ENCODE peak calls at places on chromosomes 13 and 19, in four cellular contexts. One of them, this sample, is unnamed. For H3K4me1 and H3K9me3, the result is how much of the 10 kb centered on the place peaks cover.

GRCh38 chr13:102905905-102906304 is 60.1 kb downstream of the ERCC5 start:
- DNase-seq in cardiac muscle cell: no peak
- DNase-seq in mucosa of descending colon: no peak
- DNase-seq in breast epithelium: no peak
- DNase-seq in this sample: no peak

GRCh38 chr13:101757446-101758039 is 305.1 kb downstream of the ITGBL1 start:
- DNase-seq in cardiac muscle cell: peak
- DNase-seq in mucosa of descending colon: no peak
- DNase-seq in breast epithelium: no peak
- DNase-seq in this sample: no peak

GRCh38 chr19:3556423-3556977 is 886 bp downstream of the MFSD12 start:
- DNase-seq in cardiac muscle cell: no peak
- DNase-seq in mucosa of descending colon: no peak
- DNase-seq in breast epithelium: no peak
- DNase-seq in this sample: peak

GRCh38 chr13:53126803-53127202 is 98.2 kb downstream of the OLFM4 start:
- DNase-seq in cardiac muscle cell: peak
- DNase-seq in mucosa of descending colon: peak
- DNase-seq in breast epithelium: no peak
- DNase-seq in this sample: no peak

GRCh38 chr19:44344255-44344654 is 12.2 kb downstream of the ZNF112 start:
- DNase-seq in cardiac muscle cell: no peak
- DNase-seq in mucosa of descending colon: no peak
- DNase-seq in breast epithelium: no peak
- DNase-seq in this sample: no peak

GRCh38 chr13:35953537-35954206 is 177.5 kb downstream of the DCLK1 start:
- DNase-seq in cardiac muscle cell: peak
- DNase-seq in mucosa of descending colon: peak
- DNase-seq in breast epithelium: no peak
- DNase-seq in this sample: no peak

GRCh38 chr19:32676186-32676894 is 692 bp downstream of the RGS9BP start:
- DNase-seq in cardiac muscle cell: no peak
- DNase-seq in mucosa of descending colon: no peak
- DNase-seq in breast epithelium: no peak
- DNase-seq in this sample: peak

GRCh38 chr19:58538257-58539168 is 5.4 kb upstream of the TRIM28 start:
- DNase-seq in cardiac muscle cell: peak
- DNase-seq in mucosa of descending colon: peak
- DNase-seq in breast epithelium: no peak
- DNase-seq in this sample: no peak

GRCh38 chr13:32098275-32098674 is 66.7 kb downstream of the FRY start:
- DNase-seq in cardiac muscle cell: no peak
- DNase-seq in mucosa of descending colon: no peak
- DNase-seq in breast epithelium: no peak
- DNase-seq in this sample: no peak

GRCh38 chr13:27450921-27451461 is 627 bp upstream of the MTIF3 start:
- DNase-seq in cardiac muscle cell: peak
- DNase-seq in mucosa of descending colon: peak
- DNase-seq in breast epithelium: peak
- DNase-seq in this sample: peak

GRCh38 chr13:23025848-23026608 is 154.8 kb upstream of the SGCG start:
- DNase-seq in cardiac muscle cell: no peak
- DNase-seq in mucosa of descending colon: no peak
- DNase-seq in breast epithelium: no peak
- DNase-seq in this sample: no peak

GRCh38 chr13:47288546-47288945 is 391.7 kb upstream of the HTR2A start:
- DNase-seq in cardiac muscle cell: no peak
- DNase-seq in mucosa of descending colon: no peak
- DNase-seq in breast epithelium: no peak
- DNase-seq in this sample: no peak

GRCh38 chr13:98265669-98266551 is 88.8 kb upstream of the RNF113B start:
- DNase-seq in cardiac muscle cell: no peak
- DNase-seq in mucosa of descending colon: peak
- DNase-seq in breast epithelium: no peak
- DNase-seq in this sample: no peak

GRCh38 chr19:57558525-57558924 is 1.1 kb downstream of the ZNF550 start:
- DNase-seq in cardiac muscle cell: peak
- DNase-seq in mucosa of descending colon: no peak
- DNase-seq in breast epithelium: no peak
- DNase-seq in this sample: no peak

GRCh38 chr13:30504081-30504480 is 38.3 kb upstream of the HMGB1 start:
- DNase-seq in cardiac muscle cell: peak
- DNase-seq in mucosa of descending colon: no peak
- DNase-seq in breast epithelium: no peak
- DNase-seq in this sample: no peak

GRCh38 chr19:45153339-45154063 is 7.3 kb downstream of the NKPD1 start:
- DNase-seq in cardiac muscle cell: peak
- DNase-seq in mucosa of descending colon: no peak
- DNase-seq in breast epithelium: no peak
- DNase-seq in this sample: no peak

GRCh38 chr13:85412448-85412847 is 386.8 kb downstream of the SLITRK6 start:
- DNase-seq in cardiac muscle cell: no peak
- DNase-seq in mucosa of descending colon: no peak
- DNase-seq in breast epithelium: no peak
- DNase-seq in this sample: no peak

GRCh38 chr13:33520480-33520839 is 234.9 kb upstream of the STARD13 start:
- DNase-seq in cardiac muscle cell: no peak
- DNase-seq in mucosa of descending colon: no peak
- DNase-seq in breast epithelium: no peak
- DNase-seq in this sample: no peak

GRCh38 chr13:43240278-43240677 is 216.9 kb downstream of the DNAJC15 start:
- DNase-seq in cardiac muscle cell: no peak
- DNase-seq in mucosa of descending colon: no peak
- DNase-seq in breast epithelium: no peak
- DNase-seq in this sample: no peak

GRCh38 chr19:3526507-3527244 is 12.3 kb upstream of the TEKTIP1 start:
- DNase-seq in cardiac muscle cell: no peak
- DNase-seq in mucosa of descending colon: no peak
- DNase-seq in breast epithelium: no peak
- DNase-seq in this sample: no peak

DNA sequence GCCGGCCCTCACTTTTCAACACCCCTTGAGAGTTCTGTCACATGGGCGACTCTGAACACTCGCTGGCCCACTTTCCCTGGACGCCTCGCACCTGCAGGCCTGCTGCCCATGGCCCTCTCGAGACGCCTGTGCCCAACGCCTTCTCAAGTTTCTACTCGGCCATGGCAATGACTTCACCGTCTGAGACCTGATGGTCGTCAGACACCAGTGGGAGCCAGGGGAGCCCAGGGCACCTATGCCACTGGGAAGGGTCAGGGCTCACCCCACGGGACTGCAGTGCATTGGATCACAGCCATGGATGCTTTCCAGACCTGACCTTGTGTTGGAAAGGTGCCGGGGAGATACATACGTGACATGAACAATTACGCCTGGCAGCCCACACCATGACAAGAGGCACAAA is 60.1 kb downstream of the KLF2 start:
- DNase-seq in cardiac muscle cell: no peak
- DNase-seq in mucosa of descending colon: no peak
- DNase-seq in breast epithelium: no peak
- DNase-seq in this sample: peak
- H3K4me1 ChIP-seq in cardiac muscle cell: under half
- H3K4me1 ChIP-seq in mucosa of descending colon: under half
- H3K4me1 ChIP-seq in breast epithelium: under half
- H3K4me1 ChIP-seq in this sample: under half

GRCh38 chr13:18953139-18953930 is 228.3 kb downstream of the TUBA3C start:
- DNase-seq in cardiac muscle cell: no peak
- DNase-seq in mucosa of descending colon: no peak
- DNase-seq in breast epithelium: no peak
- DNase-seq in this sample: no peak

GRCh38 chr13:18951412-18951811 is 230.2 kb downstream of the TUBA3C start:
- DNase-seq in cardiac muscle cell: no peak
- DNase-seq in mucosa of descending colon: no peak
- DNase-seq in breast epithelium: no peak
- DNase-seq in this sample: peak

GRCh38 chr13:18954254-18954653 is 227.4 kb downstream of the TUBA3C start:
- DNase-seq in cardiac muscle cell: no peak
- DNase-seq in mucosa of descending colon: no peak
- DNase-seq in breast epithelium: no peak
- DNase-seq in this sample: no peak

GRCh38 chr13:18949970-18950369 is 231.7 kb downstream of the TUBA3C start:
- DNase-seq in cardiac muscle cell: no peak
- DNase-seq in mucosa of descending colon: no peak
- DNase-seq in breast epithelium: no peak
- DNase-seq in this sample: peak

GRCh38 chr13:18952225-18953016 is 229.2 kb downstream of the TUBA3C start:
- DNase-seq in cardiac muscle cell: no peak
- DNase-seq in mucosa of descending colon: no peak
- DNase-seq in breast epithelium: no peak
- DNase-seq in this sample: peak
- H3K9me3 ChIP-seq in cardiac muscle cell: under half
- H3K9me3 ChIP-seq in mucosa of descending colon: half or more
- H3K9me3 ChIP-seq in breast epithelium: under half
- H3K9me3 ChIP-seq in this sample: under half

DNA sequence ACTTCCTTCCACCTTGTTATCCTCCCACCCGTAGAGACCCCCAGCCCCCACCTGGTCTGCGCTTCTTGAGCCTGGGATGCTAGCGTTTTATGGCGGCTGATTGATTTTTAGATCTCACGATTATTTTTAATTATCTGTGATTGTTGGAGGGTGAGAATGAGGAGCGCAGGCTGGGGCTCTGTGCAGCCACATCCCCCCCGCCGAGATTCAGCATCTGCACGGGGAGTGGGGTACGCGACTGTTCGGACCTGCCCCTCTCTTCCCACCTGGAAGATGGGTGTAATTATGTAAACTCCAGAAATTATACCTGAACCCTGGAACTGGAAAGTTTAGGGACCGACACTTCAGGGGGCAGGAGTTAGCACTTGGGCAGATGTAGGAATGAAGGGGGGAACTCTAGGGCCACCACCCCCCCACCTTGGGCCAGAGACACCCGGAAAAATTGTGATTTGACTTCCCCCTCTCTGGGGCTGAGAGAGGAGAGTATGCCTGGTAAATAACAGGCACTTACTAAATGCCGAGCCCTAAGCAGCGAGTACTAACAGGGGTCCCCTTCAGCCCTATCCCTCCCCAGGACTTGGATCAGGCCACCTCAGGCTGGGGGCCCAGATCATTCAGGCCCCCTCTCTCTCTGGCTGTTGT is 1.8 kb upstream of the ONECUT3 start:
- DNase-seq in cardiac muscle cell: no peak
- DNase-seq in mucosa of descending colon: no peak
- DNase-seq in breast epithelium: no peak
- DNase-seq in this sample: no peak
- H3K4me1 ChIP-seq in cardiac muscle cell: under half
- H3K4me1 ChIP-seq in mucosa of descending colon: under half
- H3K4me1 ChIP-seq in breast epithelium: under half
- H3K4me1 ChIP-seq in this sample: under half

DNA sequence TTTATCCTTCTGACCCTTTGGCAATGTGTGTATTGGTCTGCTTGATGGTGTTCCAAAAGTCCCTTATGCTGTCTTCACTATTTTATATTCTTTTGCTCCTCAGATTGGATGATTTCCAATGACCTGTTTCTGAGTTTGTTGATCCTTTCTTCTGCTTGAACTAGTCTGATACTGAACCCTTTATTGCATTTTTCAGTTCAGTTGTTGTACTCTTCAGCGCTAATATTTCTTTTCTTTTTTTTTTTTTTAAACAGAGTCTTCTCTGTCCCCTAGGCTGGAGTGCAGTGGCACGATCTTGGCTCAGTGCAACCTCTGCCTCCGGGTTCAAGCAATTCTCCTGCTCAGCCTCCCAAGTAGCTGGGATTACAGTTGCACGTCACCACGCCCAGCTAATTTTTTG is 12.6 kb upstream of the ZNF566 start:
- DNase-seq in cardiac muscle cell: no peak
- DNase-seq in mucosa of descending colon: no peak
- DNase-seq in breast epithelium: no peak
- DNase-seq in this sample: no peak
- H3K9me3 ChIP-seq in cardiac muscle cell: under half
- H3K9me3 ChIP-seq in mucosa of descending colon: half or more
- H3K9me3 ChIP-seq in breast epithelium: half or more
- H3K9me3 ChIP-seq in this sample: half or more

GRCh38 chr13:93762703-93763102 is 536.1 kb downstream of the GPC6 start:
- DNase-seq in cardiac muscle cell: no peak
- DNase-seq in mucosa of descending colon: no peak
- DNase-seq in breast epithelium: no peak
- DNase-seq in this sample: no peak
- H3K4me1 ChIP-seq in cardiac muscle cell: under half
- H3K4me1 ChIP-seq in mucosa of descending colon: under half
- H3K4me1 ChIP-seq in breast epithelium: under half
- H3K4me1 ChIP-seq in this sample: under half

GRCh38 chr13:41154042-41154441 is 21.4 kb upstream of the KBTBD6 start:
- DNase-seq in cardiac muscle cell: no peak
- DNase-seq in mucosa of descending colon: no peak
- DNase-seq in breast epithelium: no peak
- DNase-seq in this sample: no peak

GRCh38 chr13:41156611-41157010 is 24.0 kb upstream of the KBTBD6 start:
- DNase-seq in cardiac muscle cell: no peak
- DNase-seq in mucosa of descending colon: no peak
- DNase-seq in breast epithelium: no peak
- DNase-seq in this sample: no peak

GRCh38 chr13:41148421-41149283 is 16.1 kb upstream of the KBTBD6 start:
- DNase-seq in cardiac muscle cell: no peak
- DNase-seq in mucosa of descending colon: no peak
- DNase-seq in breast epithelium: no peak
- DNase-seq in this sample: no peak

GRCh38 chr13:41150058-41150457 is 17.5 kb upstream of the KBTBD6 start:
- DNase-seq in cardiac muscle cell: no peak
- DNase-seq in mucosa of descending colon: no peak
- DNase-seq in breast epithelium: no peak
- DNase-seq in this sample: no peak

DNA sequence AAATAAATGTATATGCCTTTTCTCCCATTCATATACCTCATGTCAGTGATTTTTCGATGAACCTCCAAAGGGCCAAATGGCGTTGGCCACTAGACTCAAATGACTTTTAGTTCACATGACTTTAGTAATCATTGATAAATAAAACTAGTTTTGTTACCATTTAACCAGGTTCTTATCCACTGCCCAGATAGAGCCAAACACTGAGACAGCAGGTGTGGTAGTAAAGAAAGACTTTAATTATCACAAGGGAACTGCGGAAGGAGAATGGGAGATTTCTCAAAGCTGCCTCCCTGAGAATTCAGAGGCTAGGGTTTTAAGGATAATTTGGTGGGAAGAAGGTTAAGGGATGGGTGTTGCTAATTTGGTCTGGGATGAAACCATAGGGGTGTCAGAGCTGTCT is 19.4 kb upstream of the KBTBD6 start:
- DNase-seq in cardiac muscle cell: no peak
- DNase-seq in mucosa of descending colon: no peak
- DNase-seq in breast epithelium: no peak
- DNase-seq in this sample: no peak
- H3K9me3 ChIP-seq in cardiac muscle cell: under half
- H3K9me3 ChIP-seq in mucosa of descending colon: half or more
- H3K9me3 ChIP-seq in breast epithelium: under half
- H3K9me3 ChIP-seq in this sample: half or more

GRCh38 chr19:46298477-46299003 is 1.7 kb downstream of the HIF3A start:
- DNase-seq in cardiac muscle cell: no peak
- DNase-seq in mucosa of descending colon: no peak
- DNase-seq in breast epithelium: no peak
- DNase-seq in this sample: no peak
- H3K4me1 ChIP-seq in cardiac muscle cell: under half
- H3K4me1 ChIP-seq in mucosa of descending colon: half or more
- H3K4me1 ChIP-seq in breast epithelium: under half
- H3K4me1 ChIP-seq in this sample: under half

This sample was measured in spleen.